ENCODE peak calls at places on chromosomes 3 and 15, in nine cellular contexts. One of them, this sample, is unnamed.

GRCh38 chr3:16216373-16216935 is 42.0 kb downstream of the GALNT15 start:
- DNase-seq in body of pancreas: no peak
- DNase-seq in choroid plexus epithelial cell: no peak
- DNase-seq in right atrium auricular region: no peak
- DNase-seq in fibroblast of lung: no peak
- DNase-seq in mucosa of descending colon: no peak
- DNase-seq in Peyer's patch: no peak
- DNase-seq in lung: no peak
- DNase-seq in CD4-positive, alpha-beta T cell: no peak
- DNase-seq in this sample: no peak

GRCh38 chr3:178546079-178546478 is 9.8 kb downstream of the KCNMB2 start:
- DNase-seq in body of pancreas: no peak
- DNase-seq in choroid plexus epithelial cell: no peak
- DNase-seq in right atrium auricular region: no peak
- DNase-seq in fibroblast of lung: no peak
- DNase-seq in mucosa of descending colon: no peak
- DNase-seq in Peyer's patch: no peak
- DNase-seq in lung: no peak
- DNase-seq in CD4-positive, alpha-beta T cell: no peak
- DNase-seq in this sample: no peak

GRCh38 chr3:45981321-45982038 is 14.1 kb downstream of the FYCO1 start:
- DNase-seq in body of pancreas: no peak
- DNase-seq in choroid plexus epithelial cell: peak; percentile 56
- DNase-seq in right atrium auricular region: no peak
- DNase-seq in fibroblast of lung: peak; percentile 25
- DNase-seq in mucosa of descending colon: no peak
- DNase-seq in Peyer's patch: no peak
- DNase-seq in lung: no peak
- DNase-seq in CD4-positive, alpha-beta T cell: no peak
- DNase-seq in this sample: no peak

GRCh38 chr3:16477501-16477900 is 36.0 kb downstream of the RFTN1 start:
- DNase-seq in body of pancreas: no peak
- DNase-seq in choroid plexus epithelial cell: peak; percentile 52
- DNase-seq in right atrium auricular region: no peak
- DNase-seq in fibroblast of lung: peak; percentile 47
- DNase-seq in mucosa of descending colon: no peak
- DNase-seq in Peyer's patch: no peak
- DNase-seq in lung: no peak
- DNase-seq in CD4-positive, alpha-beta T cell: no peak
- DNase-seq in this sample: peak; percentile 54

GRCh38 chr15:62775932-62776331 is 266.6 kb upstream of the TPM1 start:
- DNase-seq in body of pancreas: no peak
- DNase-seq in choroid plexus epithelial cell: no peak
- DNase-seq in right atrium auricular region: no peak
- DNase-seq in fibroblast of lung: no peak
- DNase-seq in mucosa of descending colon: no peak
- DNase-seq in Peyer's patch: no peak
- DNase-seq in lung: no peak
- DNase-seq in CD4-positive, alpha-beta T cell: no peak
- DNase-seq in this sample: no peak

GRCh38 chr3:41073190-41073589 is 126.1 kb upstream of the CTNNB1 start:
- DNase-seq in body of pancreas: no peak
- DNase-seq in choroid plexus epithelial cell: peak; percentile 33
- DNase-seq in right atrium auricular region: no peak
- DNase-seq in fibroblast of lung: no peak
- DNase-seq in mucosa of descending colon: no peak
- DNase-seq in Peyer's patch: no peak
- DNase-seq in lung: no peak
- DNase-seq in CD4-positive, alpha-beta T cell: no peak
- DNase-seq in this sample: no peak

GRCh38 chr3:150227839-150228238 is 180.3 kb upstream of the TSC22D2 start:
- DNase-seq in body of pancreas: peak; percentile 47
- DNase-seq in choroid plexus epithelial cell: peak; percentile 78
- DNase-seq in right atrium auricular region: no peak
- DNase-seq in fibroblast of lung: peak; percentile 74
- DNase-seq in mucosa of descending colon: peak; percentile 47
- DNase-seq in Peyer's patch: peak; percentile 53
- DNase-seq in lung: no peak
- DNase-seq in CD4-positive, alpha-beta T cell: peak; percentile 4
- DNase-seq in this sample: no peak

GRCh38 chr3:13833506-13834257 is 46.2 kb downstream of the WNT7A start:
- DNase-seq in body of pancreas: no peak
- DNase-seq in choroid plexus epithelial cell: no peak
- DNase-seq in right atrium auricular region: no peak
- DNase-seq in fibroblast of lung: no peak
- DNase-seq in mucosa of descending colon: no peak
- DNase-seq in Peyer's patch: no peak
- DNase-seq in lung: no peak
- DNase-seq in CD4-positive, alpha-beta T cell: no peak
- DNase-seq in this sample: no peak

GRCh38 chr3:69488026-69488425 is 102.1 kb upstream of the FRMD4B start:
- DNase-seq in body of pancreas: no peak
- DNase-seq in choroid plexus epithelial cell: no peak
- DNase-seq in right atrium auricular region: no peak
- DNase-seq in fibroblast of lung: no peak
- DNase-seq in mucosa of descending colon: no peak
- DNase-seq in Peyer's patch: no peak
- DNase-seq in lung: no peak
- DNase-seq in CD4-positive, alpha-beta T cell: no peak
- DNase-seq in this sample: no peak

GRCh38 chr15:22888120-22888859 is 49.8 kb downstream of the NIPA2 start:
- DNase-seq in body of pancreas: no peak
- DNase-seq in choroid plexus epithelial cell: peak; percentile 98
- DNase-seq in right atrium auricular region: no peak
- DNase-seq in fibroblast of lung: peak; percentile 97
- DNase-seq in mucosa of descending colon: no peak
- DNase-seq in Peyer's patch: no peak
- DNase-seq in lung: no peak
- DNase-seq in CD4-positive, alpha-beta T cell: no peak
- DNase-seq in this sample: peak; percentile 63

GRCh38 chr3:55749036-55749435 is 261.9 kb upstream of the WNT5A start:
- DNase-seq in body of pancreas: no peak
- DNase-seq in choroid plexus epithelial cell: no peak
- DNase-seq in right atrium auricular region: no peak
- DNase-seq in fibroblast of lung: no peak
- DNase-seq in mucosa of descending colon: no peak
- DNase-seq in Peyer's patch: no peak
- DNase-seq in lung: no peak
- DNase-seq in CD4-positive, alpha-beta T cell: no peak
- DNase-seq in this sample: no peak

GRCh38 chr15:60017538-60018199 is 13.6 kb downstream of the FOXB1 start:
- DNase-seq in body of pancreas: no peak
- DNase-seq in choroid plexus epithelial cell: peak; percentile 39
- DNase-seq in right atrium auricular region: no peak
- DNase-seq in fibroblast of lung: no peak
- DNase-seq in mucosa of descending colon: no peak
- DNase-seq in Peyer's patch: no peak
- DNase-seq in lung: no peak
- DNase-seq in CD4-positive, alpha-beta T cell: no peak
- DNase-seq in this sample: no peak

GRCh38 chr3:13600950-13601691 is 52.2 kb downstream of the FBLN2 start:
- DNase-seq in body of pancreas: no peak
- DNase-seq in choroid plexus epithelial cell: peak; percentile 73
- DNase-seq in right atrium auricular region: no peak
- DNase-seq in fibroblast of lung: peak; percentile 40
- DNase-seq in mucosa of descending colon: no peak
- DNase-seq in Peyer's patch: no peak
- DNase-seq in lung: no peak
- DNase-seq in CD4-positive, alpha-beta T cell: no peak
- DNase-seq in this sample: no peak

GRCh38 chr15:27028836-27029482 is 58.0 kb downstream of the GABRG3 start:
- DNase-seq in body of pancreas: no peak
- DNase-seq in choroid plexus epithelial cell: no peak
- DNase-seq in right atrium auricular region: no peak
- DNase-seq in fibroblast of lung: no peak
- DNase-seq in mucosa of descending colon: no peak
- DNase-seq in Peyer's patch: no peak
- DNase-seq in lung: no peak
- DNase-seq in CD4-positive, alpha-beta T cell: no peak
- DNase-seq in this sample: no peak

GRCh38 chr15:22918056-22918455 is 62.1 kb downstream of the CYFIP1 start:
- DNase-seq in body of pancreas: no peak
- DNase-seq in choroid plexus epithelial cell: peak; percentile 32
- DNase-seq in right atrium auricular region: no peak
- DNase-seq in fibroblast of lung: peak; percentile 30
- DNase-seq in mucosa of descending colon: no peak
- DNase-seq in Peyer's patch: no peak
- DNase-seq in lung: no peak
- DNase-seq in CD4-positive, alpha-beta T cell: no peak
- DNase-seq in this sample: no peak

DNA sequence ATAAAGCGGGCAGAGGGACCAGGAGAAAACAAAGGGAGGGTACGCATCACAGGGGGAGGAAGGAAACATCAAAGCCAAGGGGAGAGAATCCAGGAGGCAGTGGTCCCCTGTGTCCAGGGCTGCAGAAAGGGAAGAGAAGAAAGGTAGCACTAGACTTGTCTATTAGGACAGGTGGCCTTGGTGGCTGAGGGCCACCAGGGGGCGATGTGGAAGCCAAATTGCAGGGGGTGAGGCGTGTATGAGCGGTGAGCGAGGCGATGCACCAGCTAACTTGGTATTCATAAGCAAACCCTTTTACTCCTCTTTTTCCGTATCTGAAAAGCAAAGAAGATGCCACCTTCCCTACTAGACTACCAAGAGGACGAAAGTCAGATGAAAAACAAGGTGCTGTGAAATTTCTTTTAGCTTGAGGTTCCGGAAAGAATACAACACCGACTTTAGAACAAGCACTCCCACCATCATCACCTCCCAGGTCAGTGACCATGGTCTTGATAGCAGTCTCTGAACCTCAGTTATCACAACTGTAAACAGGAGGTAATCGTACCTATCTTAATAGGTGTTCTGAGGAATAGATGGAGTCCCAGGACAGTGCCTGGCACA is 654.4 kb upstream of the ADAMTS9 start:
- DNase-seq in body of pancreas: peak; percentile 45
- DNase-seq in choroid plexus epithelial cell: peak; percentile 62
- DNase-seq in right atrium auricular region: no peak
- DNase-seq in fibroblast of lung: peak; percentile 55
- DNase-seq in mucosa of descending colon: peak; percentile 80
- DNase-seq in Peyer's patch: peak; percentile 81
- DNase-seq in lung: no peak
- DNase-seq in CD4-positive, alpha-beta T cell: no peak
- DNase-seq in this sample: no peak
- TF ChIP-seq CTCF in body of pancreas: peak; percentile 42
- TF ChIP-seq CTCF in choroid plexus epithelial cell: peak; percentile 82
- TF ChIP-seq CTCF in right atrium auricular region: peak; percentile 68
- TF ChIP-seq CTCF in fibroblast of lung: peak; percentile 44
- TF ChIP-seq CTCF in mucosa of descending colon: peak; percentile 38
- TF ChIP-seq CTCF in Peyer's patch: peak; percentile 64
- TF ChIP-seq CTCF in lung: no peak
- TF ChIP-seq CTCF in CD4-positive, alpha-beta T cell: no peak
- TF ChIP-seq CTCF in this sample: peak; percentile 50

GRCh38 chr3:186511702-186512101 is 32.5 kb downstream of the CRYGS start:
- DNase-seq in body of pancreas: no peak
- DNase-seq in choroid plexus epithelial cell: no peak
- DNase-seq in right atrium auricular region: no peak
- DNase-seq in fibroblast of lung: no peak
- DNase-seq in mucosa of descending colon: no peak
- DNase-seq in Peyer's patch: no peak
- DNase-seq in lung: no peak
- DNase-seq in CD4-positive, alpha-beta T cell: no peak
- DNase-seq in this sample: no peak

GRCh38 chr3:186509423-186509822 is 34.8 kb downstream of the CRYGS start:
- DNase-seq in body of pancreas: no peak
- DNase-seq in choroid plexus epithelial cell: no peak
- DNase-seq in right atrium auricular region: no peak
- DNase-seq in fibroblast of lung: no peak
- DNase-seq in mucosa of descending colon: no peak
- DNase-seq in Peyer's patch: no peak
- DNase-seq in lung: no peak
- DNase-seq in CD4-positive, alpha-beta T cell: no peak
- DNase-seq in this sample: no peak

GRCh38 chr3:186512570-186513302 is 31.4 kb downstream of the CRYGS start:
- DNase-seq in body of pancreas: no peak
- DNase-seq in choroid plexus epithelial cell: no peak
- DNase-seq in right atrium auricular region: no peak
- DNase-seq in fibroblast of lung: no peak
- DNase-seq in mucosa of descending colon: no peak
- DNase-seq in Peyer's patch: no peak
- DNase-seq in lung: no peak
- DNase-seq in CD4-positive, alpha-beta T cell: no peak
- DNase-seq in this sample: no peak

GRCh38 chr3:186511245-186511644 is 32.9 kb downstream of the CRYGS start:
- DNase-seq in body of pancreas: no peak
- DNase-seq in choroid plexus epithelial cell: no peak
- DNase-seq in right atrium auricular region: no peak
- DNase-seq in fibroblast of lung: no peak
- DNase-seq in mucosa of descending colon: no peak
- DNase-seq in Peyer's patch: no peak
- DNase-seq in lung: no peak
- DNase-seq in CD4-positive, alpha-beta T cell: no peak
- DNase-seq in this sample: no peak

GRCh38 chr3:186510374-186511079 is 33.7 kb downstream of the CRYGS start:
- DNase-seq in body of pancreas: no peak
- DNase-seq in choroid plexus epithelial cell: peak; percentile 4
- DNase-seq in right atrium auricular region: no peak
- DNase-seq in fibroblast of lung: peak; percentile 13
- DNase-seq in mucosa of descending colon: no peak
- DNase-seq in Peyer's patch: no peak
- DNase-seq in lung: no peak
- DNase-seq in CD4-positive, alpha-beta T cell: no peak
- DNase-seq in this sample: no peak
- TF ChIP-seq CTCF in body of pancreas: no peak
- TF ChIP-seq CTCF in choroid plexus epithelial cell: no peak
- TF ChIP-seq CTCF in right atrium auricular region: peak; percentile 31
- TF ChIP-seq CTCF in fibroblast of lung: no peak
- TF ChIP-seq CTCF in mucosa of descending colon: no peak
- TF ChIP-seq CTCF in Peyer's patch: no peak
- TF ChIP-seq CTCF in lung: no peak
- TF ChIP-seq CTCF in CD4-positive, alpha-beta T cell: no peak
- TF ChIP-seq CTCF in this sample: no peak

GRCh38 chr3:153704115-153704514 is 417.1 kb upstream of the ARHGEF26 start:
- DNase-seq in body of pancreas: no peak
- DNase-seq in choroid plexus epithelial cell: no peak
- DNase-seq in right atrium auricular region: no peak
- DNase-seq in fibroblast of lung: no peak
- DNase-seq in mucosa of descending colon: no peak
- DNase-seq in Peyer's patch: no peak
- DNase-seq in lung: no peak
- DNase-seq in CD4-positive, alpha-beta T cell: no peak
- DNase-seq in this sample: no peak
- TF ChIP-seq CTCF in body of pancreas: no peak
- TF ChIP-seq CTCF in choroid plexus epithelial cell: no peak
- TF ChIP-seq CTCF in right atrium auricular region: no peak
- TF ChIP-seq CTCF in fibroblast of lung: no peak
- TF ChIP-seq CTCF in mucosa of descending colon: no peak
- TF ChIP-seq CTCF in Peyer's patch: peak; percentile 54
- TF ChIP-seq CTCF in lung: no peak
- TF ChIP-seq CTCF in CD4-positive, alpha-beta T cell: no peak
- TF ChIP-seq CTCF in this sample: no peak

DNA sequence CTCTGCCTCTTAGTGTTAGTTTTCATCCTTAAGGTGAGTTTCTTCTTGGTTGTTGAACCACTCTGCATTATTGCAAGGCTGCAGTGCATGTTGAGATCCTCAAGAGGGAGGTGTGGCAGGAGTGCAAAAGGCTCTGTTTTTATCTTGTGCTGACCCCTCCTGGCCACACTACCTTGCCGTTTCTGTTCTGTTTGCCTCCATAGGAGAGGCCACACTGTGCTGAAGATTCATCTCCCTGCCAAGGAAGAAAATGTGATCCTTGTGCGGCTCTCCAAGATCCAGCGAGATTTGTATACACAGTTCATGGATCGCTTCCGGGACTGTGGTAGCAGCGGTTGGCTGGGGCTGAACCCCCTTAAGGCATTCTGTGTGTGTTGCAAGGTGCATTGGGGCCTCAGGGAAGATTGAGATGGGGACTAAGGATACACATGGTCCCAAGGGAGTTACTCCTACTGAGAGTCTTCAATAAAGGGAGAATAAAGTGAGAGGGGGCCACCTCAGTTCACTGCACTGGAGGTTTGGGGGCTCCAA is 33.0 kb upstream of the TEX264 start:
- DNase-seq in body of pancreas: peak; percentile 20
- DNase-seq in choroid plexus epithelial cell: peak; percentile 92
- DNase-seq in right atrium auricular region: no peak
- DNase-seq in fibroblast of lung: peak; percentile 74
- DNase-seq in mucosa of descending colon: peak; percentile 36
- DNase-seq in Peyer's patch: no peak
- DNase-seq in lung: peak; percentile 53
- DNase-seq in CD4-positive, alpha-beta T cell: peak; percentile 2
- DNase-seq in this sample: peak; percentile 25
- TF ChIP-seq CTCF in body of pancreas: peak; percentile 64
- TF ChIP-seq CTCF in choroid plexus epithelial cell: peak; percentile 99
- TF ChIP-seq CTCF in right atrium auricular region: peak; percentile 68
- TF ChIP-seq CTCF in fibroblast of lung: peak; percentile 91
- TF ChIP-seq CTCF in mucosa of descending colon: peak; percentile 43
- TF ChIP-seq CTCF in Peyer's patch: peak; percentile 75
- TF ChIP-seq CTCF in lung: peak; percentile 55
- TF ChIP-seq CTCF in CD4-positive, alpha-beta T cell: peak; percentile 19
- TF ChIP-seq CTCF in this sample: peak; percentile 81

This sample was measured in AG09319.